ENCODE peak calls at places on chromosomes 12 and 14, in six cellular contexts. K, F, V, X, Z and T are unnamed samples.

GRCh38 chr14:29846339-29847129 is 81.1 kb downstream of the PRKD1 start:
- DNase-seq in X (no peak), K (no peak), F (no peak), V (peak), Z (no peak), T (no peak)

GRCh38 chr14:66315548-66315947 is 170.6 kb upstream of the CCDC196 start:
- DNase-seq in F (no peak), X (no peak), K (no peak), Z (peak), V (no peak), T (no peak)

GRCh38 chr12:47741340-47741703 is 16.0 kb upstream of the ENDOU start:
- DNase-seq in X (no peak), Z (no peak), K (no peak), V (no peak), F (peak), T (no peak)

GRCh38 chr12:54426690-54427089 is 7.6 kb upstream of the ITGA5 start:
- DNase-seq in K (no peak), V (no peak), X (no peak), Z (no peak), F (no peak), T (no peak)

GRCh38 chr14:59161571-59162175 is 26.8 kb upstream of the DAAM1 start:
- DNase-seq in Z (no peak), X (no peak), V (peak), F (peak), K (no peak), T (peak)

GRCh38 chr12:54588892-54589291 is 433 bp upstream of the PPP1R1A start:
- DNase-seq in K (no peak), Z (no peak), X (no peak), V (no peak), F (no peak), T (no peak)

GRCh38 chr14:37544407-37544806 is 50.6 kb downstream of the FOXA1 start:
- DNase-seq in K (peak), V (no peak), F (no peak), Z (no peak), X (no peak), T (no peak)

GRCh38 chr14:21041676-21042433 is at the start of gene RNASE7:
- DNase-seq in K (no peak), Z (no peak), V (peak), X (no peak), F (peak), T (peak)

GRCh38 chr12:19885092-19885813 is 446.0 kb downstream of the AEBP2 start:
- DNase-seq in Z (no peak), F (peak), K (no peak), X (no peak), V (no peak), T (peak)